ENCODE peak calls at places on chromosomes 16 and 17, in ten cellular contexts. I is PC-3; X is BE2C; V is ascending aorta; C is lower leg skin; S is AG09309; O is fibroblast of mammary gland; E is cardiac muscle cell; K is fibroblast of lung; R is effector memory CD4-positive, alpha-beta T cell. P is an unnamed sample.

GRCh38 chr17:80036715-80037477 is 454 bp downstream of the CCDC40 start:
- DNase-seq in O (no peak), R (peak), K (peak), C (peak), S (no peak), I (peak), E (peak), X (peak), V (no peak), P (no peak)

GRCh38 chr16:61791465-61791864 is 244.8 kb downstream of the CDH8 start:
- DNase-seq in R (no peak), C (no peak), X (no peak), S (no peak), K (no peak), E (no peak), I (no peak), O (no peak), V (no peak), P (no peak)

GRCh38 chr17:12342609-12343248 is 322.1 kb downstream of the MAP2K4 start:
- DNase-seq in E (peak), I (peak), K (peak), C (no peak), X (no peak), O (peak), R (no peak), V (no peak), S (no peak), P (no peak)

GRCh38 chr16:57823836-57824235 is 21.5 kb upstream of the KIFC3 start:
- DNase-seq in C (no peak), I (peak), S (no peak), O (no peak), V (no peak), E (no peak), R (no peak), X (no peak), K (no peak), P (no peak)

GRCh38 chr16:5502467-5502869 is 404.9 kb upstream of the EEF2KMT start:
- DNase-seq in E (peak), I (no peak), V (no peak), S (no peak), X (peak), R (no peak), K (no peak), O (no peak), C (no peak), P (no peak)

GRCh38 chr17:43734376-43734775 is 24.2 kb downstream of the SOST start:
- DNase-seq in V (no peak), K (peak), C (no peak), R (no peak), S (peak), O (peak), E (no peak), X (no peak), I (no peak), P (no peak)

GRCh38 chr16:66372898-66373155 is 6.3 kb downstream of the CDH5 start:
- DNase-seq in C (no peak), I (no peak), S (no peak), O (no peak), V (no peak), E (no peak), R (no peak), X (no peak), K (no peak), P (no peak)

GRCh38 chr16:24217456-24217855 is 38.7 kb upstream of the CACNG3 start:
- DNase-seq in I (no peak), X (no peak), O (no peak), S (no peak), K (no peak), R (no peak), V (no peak), C (no peak), E (no peak), P (no peak)

GRCh38 chr17:10368561-10368960 is 4.2 kb downstream of the MYH13 start:
- DNase-seq in X (no peak), R (no peak), O (no peak), I (no peak), E (no peak), V (no peak), S (no peak), C (no peak), K (no peak), P (no peak)

GRCh38 chr16:86833136-86833535 is 254.8 kb downstream of the FOXL1 start:
- DNase-seq in C (no peak), V (no peak), X (no peak), O (peak), E (no peak), S (no peak), R (no peak), I (no peak), K (peak), P (no peak)

GRCh38 chr17:75875940-75876189 is 2.5 kb downstream of the TRIM47 start:
- DNase-seq in R (no peak), X (no peak), V (no peak), E (no peak), I (no peak), O (no peak), S (no peak), C (no peak), K (no peak), P (no peak)
- H3K4me3 ChIP-seq in R (peak), X (no peak), V (peak), E (no peak), I (peak), O (no peak), S (no peak), C (no peak), K (no peak), P (no peak)

DNA sequence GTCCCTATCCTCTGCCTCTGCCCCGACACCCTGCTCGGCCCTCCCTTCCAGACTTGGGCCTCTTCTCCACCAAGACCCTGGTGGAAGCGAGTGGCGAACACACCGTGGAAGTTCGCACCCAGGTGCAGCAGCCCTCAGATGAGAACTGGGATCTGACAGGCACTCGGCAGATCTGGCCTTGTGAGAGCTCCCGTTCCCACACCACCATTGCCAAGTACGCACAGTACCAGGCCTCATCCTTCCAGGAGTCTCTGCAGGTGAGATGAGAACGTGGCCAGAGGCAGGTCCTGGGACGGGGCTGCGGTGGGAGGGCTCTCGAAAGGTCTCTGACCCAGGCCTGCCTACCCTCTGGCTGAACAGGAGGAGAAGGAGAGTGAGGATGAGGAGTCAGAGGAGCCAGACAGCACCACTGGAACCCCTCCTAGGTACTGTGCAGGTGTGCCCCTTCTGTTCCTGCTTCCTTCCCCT is 3.9 kb upstream of the TMEM88 start:
- DNase-seq in S (no peak), K (no peak), X (no peak), C (no peak), I (no peak), E (no peak), O (no peak), R (no peak), V (no peak), P (no peak)
- H3K4me3 ChIP-seq in S (no peak), K (no peak), X (no peak), C (no peak), I (peak), E (no peak), O (no peak), R (peak), V (no peak), P (no peak)

GRCh38 chr16:79882292-79882995 is 281.9 kb upstream of the MAF start:
- DNase-seq in S (no peak), K (peak), E (no peak), R (no peak), C (no peak), O (no peak), X (no peak), I (no peak), V (no peak), P (no peak)
- H3K4me3 ChIP-seq in S (no peak), K (no peak), E (no peak), R (no peak), C (no peak), O (no peak), X (no peak), I (no peak), V (no peak), P (no peak)

DNA sequence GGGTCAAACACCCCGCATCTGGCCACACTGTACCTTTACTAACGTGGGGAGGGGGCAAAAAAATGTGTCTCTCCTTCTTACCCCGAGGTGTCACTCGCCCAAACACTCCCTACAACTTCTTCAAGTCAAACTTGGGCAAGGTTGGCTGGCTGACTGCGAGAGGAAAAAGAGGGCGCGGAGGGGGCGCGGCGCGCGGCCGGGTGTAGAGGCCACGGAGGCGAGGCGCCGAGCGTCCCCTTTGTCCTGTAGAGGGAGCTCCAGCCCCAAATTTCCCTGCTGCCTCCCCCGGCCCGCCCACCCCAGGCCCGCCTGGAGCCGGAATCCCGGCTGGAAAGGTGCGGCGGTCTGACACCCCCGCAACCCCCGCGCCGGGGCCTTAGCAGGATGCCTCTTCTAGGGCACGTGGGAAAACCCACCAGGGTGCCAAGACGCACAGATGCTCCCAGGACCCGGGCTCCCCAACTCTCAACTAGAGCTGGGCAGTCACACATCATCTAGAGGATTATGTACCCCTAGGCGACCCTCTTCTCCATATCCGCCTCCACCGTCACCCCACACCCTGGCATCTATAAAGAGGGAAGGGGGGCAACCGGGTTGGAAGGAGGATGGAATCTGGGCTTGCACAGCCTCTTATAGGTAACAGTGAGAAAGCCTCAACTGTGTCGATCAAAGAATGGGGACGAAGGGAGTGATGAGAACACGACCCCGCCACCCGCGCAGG is 4.2 kb downstream of the IRX3 start:
- DNase-seq in I (peak), X (peak), E (peak), S (no peak), R (no peak), K (no peak), O (peak), C (peak), V (no peak), P (no peak)
- H3K4me3 ChIP-seq in I (no peak), X (no peak), E (peak), S (no peak), R (no peak), K (no peak), O (no peak), C (no peak), V (peak), P (peak)

GRCh38 chr17:18224053-18224427 is 1.4 kb upstream of the LLGL1 start:
- DNase-seq in E (no peak), R (no peak), X (no peak), V (no peak), C (no peak), K (no peak), S (no peak), I (no peak), O (peak), P (no peak)

GRCh38 chr17:18226284-18226945 is 980 bp downstream of the LLGL1 start:
- DNase-seq in X (no peak), C (no peak), V (no peak), E (no peak), R (no peak), O (no peak), K (no peak), S (no peak), I (no peak), P (no peak)

GRCh38 chr17:18225121-18225561 is 294 bp upstream of the LLGL1 start:
- DNase-seq in O (peak), I (peak), R (peak), C (peak), E (peak), V (peak), S (peak), K (peak), X (peak), P (peak)

GRCh38 chr17:18225562-18226283 is at the start of gene LLGL1:
- DNase-seq in O (no peak), I (no peak), S (no peak), X (no peak), E (no peak), K (no peak), R (no peak), C (no peak), V (no peak), P (no peak)

GRCh38 chr17:18224428-18225120 is 861 bp upstream of the LLGL1 start:
- DNase-seq in O (peak), C (no peak), E (peak), K (peak), X (no peak), V (no peak), R (no peak), S (no peak), I (no peak), P (no peak)
- H3K4me3 ChIP-seq in O (peak), C (no peak), E (no peak), K (peak), X (peak), V (peak), R (peak), S (peak), I (peak), P (peak)

GRCh38 chr17:66302761-66303626 is 581 bp downstream of the PRKCA start:
- DNase-seq in K (peak), S (no peak), C (peak), X (peak), O (peak), V (no peak), E (peak), R (peak), I (peak), P (no peak)

GRCh38 chr17:66300956-66301355 is 1.5 kb upstream of the PRKCA start:
- DNase-seq in C (no peak), K (no peak), R (no peak), O (no peak), I (no peak), E (no peak), V (no peak), S (no peak), X (no peak), P (no peak)

GRCh38 chr17:66301864-66302741 is at the start of gene PRKCA:
- DNase-seq in C (peak), O (peak), K (peak), I (peak), E (peak), R (peak), X (peak), V (no peak), S (no peak), P (no peak)

GRCh38 chr17:66299721-66300120 is 2.7 kb upstream of the PRKCA start:
- DNase-seq in O (peak), X (no peak), C (no peak), K (peak), I (no peak), R (no peak), E (no peak), S (no peak), V (no peak), P (no peak)

DNA sequence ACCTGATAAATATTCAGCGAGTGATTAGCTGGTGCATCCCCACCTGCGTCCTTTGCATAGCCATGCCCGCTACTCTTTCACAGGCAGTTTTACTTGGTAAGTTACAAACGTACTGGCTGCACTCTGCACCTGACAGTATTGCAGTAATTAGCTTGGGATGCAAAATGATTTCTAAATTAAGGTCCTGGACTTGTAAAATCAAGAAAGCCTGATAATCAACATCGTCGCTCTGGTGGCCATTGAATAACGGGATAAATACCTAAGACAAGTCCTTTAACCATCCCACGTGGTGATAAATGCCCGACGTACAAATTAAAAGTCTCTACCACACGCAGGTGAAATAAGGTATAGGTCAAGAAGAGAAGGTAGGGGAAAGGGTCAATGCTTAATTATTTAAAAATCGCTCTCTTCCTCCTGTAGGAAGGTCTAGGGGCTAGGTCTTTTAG is 972 bp upstream of the PRKCA start:
- DNase-seq in V (no peak), R (no peak), O (no peak), K (no peak), S (no peak), E (peak), C (no peak), X (no peak), I (no peak), P (no peak)
- H3K4me3 ChIP-seq in V (peak), R (peak), O (peak), K (peak), S (peak), E (peak), C (peak), X (peak), I (peak), P (peak)

DNA sequence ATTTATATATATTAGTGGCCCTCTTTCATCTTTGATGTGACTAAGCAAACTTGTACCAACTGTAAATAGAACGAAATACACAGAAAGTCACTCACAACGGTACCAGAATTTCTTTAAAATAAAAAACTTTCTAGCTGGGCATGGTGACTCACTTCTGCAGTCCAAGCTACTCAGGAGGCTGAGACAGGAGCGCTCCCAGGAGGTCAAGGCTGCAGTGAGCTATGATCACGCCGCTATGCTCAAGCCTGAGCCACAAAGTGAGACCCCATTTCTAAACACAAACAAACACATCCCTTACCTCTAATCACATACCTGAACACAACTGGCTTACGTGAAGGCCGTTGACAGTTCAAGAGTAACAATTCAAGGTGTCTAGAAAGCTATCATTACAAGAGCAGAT is 29.7 kb downstream of the STAT5B start:
- DNase-seq in X (no peak), E (no peak), O (no peak), C (no peak), R (no peak), S (no peak), V (no peak), K (no peak), I (no peak), P (no peak)
- H3K4me3 ChIP-seq in X (no peak), E (no peak), O (no peak), C (no peak), R (peak), S (no peak), V (no peak), K (no peak), I (no peak), P (no peak)

DNA sequence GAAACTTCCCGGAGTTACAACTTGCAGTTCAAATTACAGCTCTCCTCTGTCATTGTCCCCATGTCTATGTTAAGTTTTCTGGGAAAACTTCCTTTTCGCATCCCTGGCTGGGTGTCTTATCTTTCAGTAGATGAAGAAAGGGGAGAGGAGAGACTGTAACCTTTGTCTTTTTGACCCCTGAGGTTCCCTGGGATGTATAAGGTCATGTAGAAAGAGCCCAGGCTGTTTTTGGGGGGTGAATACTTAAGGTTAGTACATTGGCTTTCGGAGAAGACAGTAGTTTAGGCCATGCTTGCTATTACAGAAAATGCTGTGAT is 31.1 kb downstream of the HS3ST3B1 start:
- DNase-seq in I (no peak), E (no peak), K (no peak), R (no peak), X (no peak), C (no peak), V (no peak), S (no peak), O (no peak), P (no peak)
- H3K4me3 ChIP-seq in I (no peak), E (no peak), K (no peak), R (no peak), X (no peak), C (no peak), V (no peak), S (no peak), O (no peak), P (no peak)

GRCh38 chr16:68247400-68247799 is 2.2 kb downstream of the PLA2G15 start:
- DNase-seq in X (no peak), S (no peak), K (no peak), V (no peak), E (no peak), I (no peak), O (no peak), C (peak), R (no peak), P (no peak)

GRCh38 chr16:68247932-68248331 is 2.8 kb downstream of the PLA2G15 start:
- DNase-seq in O (no peak), R (no peak), K (no peak), E (no peak), S (no peak), I (no peak), V (no peak), X (no peak), C (no peak), P (no peak)

GRCh38 chr16:68246121-68246520 is 948 bp downstream of the PLA2G15 start:
- DNase-seq in C (no peak), O (no peak), R (no peak), S (no peak), K (no peak), I (no peak), V (no peak), E (no peak), X (no peak), P (no peak)

GRCh38 chr16:68244903-68245853 is at the start of gene PLA2G15:
- DNase-seq in I (peak), V (peak), R (peak), X (peak), E (peak), K (peak), S (peak), C (peak), O (peak), P (peak)

DNA sequence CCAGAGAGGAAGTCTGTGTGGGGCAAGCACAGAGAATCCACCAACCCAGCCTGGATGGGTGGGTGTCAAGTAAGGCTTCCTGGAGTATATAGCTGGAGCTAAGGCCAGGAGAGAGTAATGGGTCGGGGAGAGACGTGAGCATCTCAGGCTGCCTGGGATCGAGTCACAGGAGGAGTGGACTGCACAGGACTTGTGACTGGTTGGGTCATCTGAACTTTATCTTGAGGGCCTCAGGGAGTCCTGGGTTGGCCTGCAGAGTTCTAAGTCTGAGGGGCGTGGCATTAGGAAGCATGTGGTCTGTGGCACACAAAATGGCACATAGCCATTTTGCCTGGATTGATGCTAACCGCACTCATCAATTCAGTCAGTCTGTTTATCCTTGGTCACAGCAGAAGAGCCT is 1.5 kb downstream of the PLA2G15 start:
- DNase-seq in C (no peak), O (peak), E (no peak), X (no peak), R (no peak), V (no peak), K (no peak), I (no peak), S (no peak), P (no peak)
- H3K4me3 ChIP-seq in C (no peak), O (no peak), E (no peak), X (no peak), R (no peak), V (peak), K (no peak), I (no peak), S (no peak), P (no peak)

P was measured in AG04449.